ENCODE peak calls at places on chromosomes 1 and 21, in ten cellular contexts. N is H1; S is ascending aorta; M is fibroblast of lung; G is right lobe of liver; Y is psoas muscle; O is CD8-positive, alpha-beta T cell; F is HAP-1; B is cardiac muscle cell; K is CD8-positive, alpha-beta memory T cell. Z is an unnamed sample. For H3K9me3 and H3K4me1, the result is how much of the 10 kb centered on the place peaks cover.

GRCh38 chr1:6163973-6164617 is 16.0 kb downstream of the CHD5 start:
- DNase-seq in N (no peak), M (no peak), Y (no peak), B (no peak), S (no peak), K (no peak), G (no peak), O (no peak), F (no peak), Z (no peak)

GRCh38 chr1:223776075-223776814 is 63.9 kb downstream of the CAPN2 start:
- DNase-seq in B (no peak), N (no peak), S (no peak), K (peak), G (no peak), O (no peak), M (peak), Y (no peak), F (no peak), Z (no peak)

GRCh38 chr21:40793057-40793456 is 53.9 kb downstream of the DSCAM start:
- DNase-seq in M (no peak), B (no peak), Y (peak), O (no peak), F (no peak), N (no peak), G (no peak), K (no peak), S (no peak), Z (no peak)

GRCh38 chr1:20165522-20165951 is 20.4 kb upstream of the UBXN10 start:
- DNase-seq in G (no peak), K (no peak), O (no peak), B (no peak), M (peak), N (no peak), Y (no peak), F (no peak), S (no peak), Z (no peak)

GRCh38 chr1:30513396-30514136 is 209.8 kb downstream of the MATN1 start:
- DNase-seq in O (no peak), S (no peak), Y (no peak), G (no peak), K (no peak), B (no peak), N (no peak), M (no peak), F (no peak), Z (no peak)

GRCh38 chr1:89358287-89358893 is 5.5 kb upstream of the GBP6 start:
- DNase-seq in G (peak), O (peak), B (peak), K (peak), S (no peak), F (peak), Y (peak), N (peak), M (peak), Z (peak)

GRCh38 chr1:81305997-81306452 is 494.7 kb upstream of the ADGRL2 start:
- DNase-seq in B (peak), M (peak), S (no peak), K (no peak), Y (no peak), N (no peak), G (no peak), F (peak), O (no peak), Z (peak)

GRCh38 chr1:172163479-172164215 is 256.8 kb upstream of the C1orf105 start:
- DNase-seq in F (no peak), B (no peak), S (no peak), K (no peak), Y (no peak), M (peak), O (no peak), G (no peak), N (no peak), Z (no peak)

GRCh38 chr1:180168786-180169640 is 14.3 kb downstream of the QSOX1 start:
- DNase-seq in O (no peak), F (peak), K (no peak), B (peak), S (no peak), Y (peak), G (peak), M (peak), N (no peak), Z (no peak)

GRCh38 chr1:234973426-234974250 is 155.0 kb downstream of the TOMM20 start:
- DNase-seq in K (no peak), S (no peak), G (peak), M (no peak), B (no peak), F (no peak), O (no peak), Y (no peak), N (no peak), Z (no peak)

GRCh38 chr1:185696419-185697150 is 37.6 kb upstream of the HMCN1 start:
- DNase-seq in S (no peak), G (no peak), M (no peak), B (no peak), K (no peak), F (no peak), Y (no peak), N (no peak), O (no peak), Z (no peak)

GRCh38 chr1:185693654-185694053 is 40.5 kb upstream of the HMCN1 start:
- DNase-seq in O (no peak), F (no peak), G (no peak), N (no peak), Y (no peak), B (no peak), M (no peak), K (no peak), S (no peak), Z (no peak)

GRCh38 chr1:185695299-185695698 is 38.9 kb upstream of the HMCN1 start:
- DNase-seq in S (no peak), F (no peak), K (no peak), Y (no peak), M (peak), B (no peak), G (no peak), N (no peak), O (no peak), Z (no peak)

GRCh38 chr1:185690527-185690926 is 43.7 kb upstream of the HMCN1 start:
- DNase-seq in N (no peak), K (no peak), G (no peak), F (no peak), B (no peak), S (no peak), O (no peak), Y (no peak), M (no peak), Z (no peak)

DNA sequence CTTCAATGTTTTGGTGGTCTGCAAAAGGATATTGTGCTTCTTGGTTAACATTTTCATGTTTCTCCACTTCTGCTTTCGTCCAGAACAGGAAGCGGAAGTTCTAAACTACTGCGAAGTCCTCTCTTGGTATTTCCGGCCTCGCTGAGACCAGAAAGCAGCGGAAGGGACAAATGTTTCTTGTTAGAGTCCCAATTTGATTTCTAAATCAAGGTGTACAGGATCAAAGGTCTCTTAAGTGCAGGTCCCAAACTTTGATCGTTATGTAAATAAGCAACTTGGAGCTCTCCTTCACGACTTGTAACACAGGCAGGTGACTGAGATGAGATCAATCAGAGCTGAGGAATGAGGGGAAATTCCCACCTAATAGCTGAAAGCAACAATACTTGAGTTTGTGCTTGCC is 40.1 kb upstream of the HMCN1 start:
- DNase-seq in Y (no peak), N (no peak), S (no peak), K (no peak), F (no peak), B (no peak), G (peak), O (no peak), M (peak), Z (no peak)
- H3K4me3 ChIP-seq in Y (peak), N (no peak), S (peak), K (peak), F (no peak), B (no peak), G (peak), O (peak), M (no peak), Z (peak)

DNA sequence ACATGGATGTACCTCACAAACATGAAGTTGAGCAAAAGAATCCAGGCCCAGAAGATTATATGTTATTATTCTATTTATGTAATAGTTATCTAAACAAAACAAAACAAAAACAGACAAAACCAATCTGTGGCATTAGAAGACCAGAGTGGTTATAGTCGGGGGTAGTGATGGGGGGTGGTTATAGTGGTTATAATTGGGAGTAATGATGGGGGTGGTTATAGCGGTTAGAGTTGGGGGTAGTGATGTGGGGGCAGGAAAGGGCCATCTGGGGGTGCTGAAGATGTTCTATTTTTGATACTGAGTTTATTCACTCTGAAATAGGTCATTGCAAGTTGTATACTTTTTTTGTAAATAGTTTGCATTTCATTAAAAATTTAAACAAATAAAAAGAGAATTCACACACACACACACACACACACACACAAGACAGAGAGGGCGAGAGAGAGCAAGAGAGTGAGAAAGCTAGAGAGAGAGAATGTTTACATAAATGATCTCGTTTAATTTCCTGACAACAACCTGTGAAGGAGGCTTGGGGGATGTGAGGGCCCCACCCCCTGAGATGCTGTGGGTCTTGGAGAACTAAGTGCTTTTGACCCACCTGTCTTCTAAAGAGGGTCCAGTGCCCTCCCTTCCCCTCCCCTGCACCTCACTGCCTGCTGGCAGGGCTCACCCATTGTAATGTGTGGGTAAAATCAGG is 37.4 kb downstream of the RHOU start:
- DNase-seq in Y (no peak), S (no peak), M (no peak), O (no peak), G (no peak), B (no peak), N (no peak), F (no peak), K (no peak), Z (no peak)
- H3K9me3 ChIP-seq in Y (under half), S (under half), M (under half), O (under half), G (under half), B (under half), N (under half), F (under half), K (under half), Z (under half)

DNA sequence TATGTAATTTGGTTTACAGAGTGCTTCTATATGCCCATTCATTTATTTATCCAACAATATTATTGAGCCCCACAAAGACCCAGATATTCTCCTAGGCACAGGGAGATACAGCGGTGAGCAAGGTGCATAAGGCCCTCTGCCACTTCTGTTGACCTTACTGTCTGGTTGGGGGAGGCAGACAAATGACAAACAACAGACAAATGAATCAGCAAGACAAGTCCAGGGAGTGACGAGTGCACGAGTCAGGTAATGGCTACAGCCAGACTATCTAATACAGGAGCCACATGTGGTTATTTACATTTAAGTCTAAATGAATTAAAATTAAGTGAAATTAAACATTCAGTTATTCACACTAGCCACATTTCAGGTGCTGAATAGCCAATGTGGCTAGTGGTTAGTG is 22.0 kb upstream of the BCAR3 start:
- DNase-seq in F (no peak), B (no peak), S (no peak), Y (no peak), O (no peak), G (peak), N (no peak), K (no peak), M (no peak), Z (no peak)
- H3K4me1 ChIP-seq in F (under half), B (under half), S (under half), Y (under half), O (under half), G (under half), N (under half), K (under half), M (under half), Z (under half)

GRCh38 chr1:16905112-16905855 is 9.5 kb downstream of the RNU1-2 start:
- DNase-seq in Y (no peak), K (peak), B (peak), F (peak), N (no peak), G (no peak), S (no peak), O (no peak), M (peak), Z (no peak)
- H3K4me3 ChIP-seq in Y (peak), K (peak), B (peak), F (peak), N (peak), G (peak), S (peak), O (peak), M (peak), Z (peak)

DNA sequence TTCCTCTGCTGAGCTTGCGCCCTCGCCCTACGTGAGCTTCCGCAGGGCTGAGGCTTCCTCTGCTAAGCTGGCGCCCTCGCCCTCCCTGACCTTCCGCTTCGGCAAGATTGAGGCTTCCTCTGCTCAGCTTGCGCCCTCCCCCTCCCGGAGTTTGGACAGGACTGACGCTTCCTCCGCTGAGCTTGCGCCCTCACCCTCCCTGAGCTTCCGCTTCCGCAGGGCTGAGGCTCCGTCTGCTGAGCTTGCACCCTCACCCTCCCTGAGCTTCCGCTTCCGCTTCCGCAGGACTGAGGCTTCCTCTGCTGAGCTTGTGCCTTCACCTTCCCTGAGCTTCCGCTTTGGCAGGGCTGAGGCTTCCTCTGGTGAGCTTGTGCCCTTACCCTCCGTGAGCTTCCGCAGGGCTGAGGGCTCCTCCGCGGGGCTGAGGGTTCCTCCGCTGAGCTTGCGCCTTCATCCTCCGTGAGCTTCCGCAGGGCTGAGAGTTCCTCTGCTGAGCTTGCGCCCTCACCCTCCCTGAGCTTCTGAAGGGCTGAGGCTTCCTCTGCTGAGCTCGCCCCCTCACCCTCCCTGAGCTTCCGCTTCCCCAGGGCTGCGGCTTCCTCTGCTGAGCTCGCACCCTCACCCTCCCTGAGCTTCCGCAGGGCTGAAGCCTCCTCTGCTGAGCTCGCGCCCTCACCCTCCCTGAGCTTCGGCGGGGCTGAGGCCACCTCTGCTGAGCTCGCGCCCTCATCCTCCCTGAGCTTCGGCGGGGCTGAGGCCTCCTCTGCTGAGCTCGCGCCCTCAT is 753.6 kb upstream of the TPTE start:
- DNase-seq in F (no peak), G (no peak), K (no peak), M (no peak), N (no peak), Y (no peak), B (no peak), O (no peak), S (no peak), Z (no peak)
- H3K9me3 ChIP-seq in F (under half), G (under half), K (under half), M (under half), N (half or more), Y (under half), B (under half), O (under half), S (under half), Z (under half)

DNA sequence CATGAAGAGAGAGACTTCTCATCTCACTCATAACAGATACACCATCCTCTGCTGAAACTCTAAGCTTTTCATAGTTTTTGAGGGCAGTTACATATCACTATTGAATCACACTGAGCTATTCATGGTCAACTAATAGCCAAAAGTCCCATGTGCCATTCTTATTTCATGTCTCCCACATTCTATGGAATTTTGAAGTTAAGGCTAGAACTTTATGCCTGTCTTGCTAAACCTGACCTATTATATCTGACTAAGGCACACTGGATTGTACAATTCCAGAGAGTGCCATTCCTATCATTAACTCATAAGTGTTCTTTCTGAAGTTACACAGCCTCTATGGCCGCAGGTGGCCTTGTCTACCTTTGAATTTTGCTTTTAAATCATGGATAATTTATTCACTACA is 254.3 kb downstream of the PTPRC start:
- DNase-seq in S (no peak), F (no peak), B (no peak), Y (no peak), K (no peak), G (no peak), M (no peak), N (no peak), O (no peak), Z (no peak)
- H3K4me1 ChIP-seq in S (under half), F (under half), B (under half), Y (under half), K (under half), G (under half), M (under half), N (under half), O (under half), Z (under half)

GRCh38 chr1:23528245-23528978 is 2.6 kb downstream of the E2F2 start:
- DNase-seq in N (no peak), K (peak), G (peak), Y (peak), M (peak), O (peak), S (peak), B (no peak), F (peak), Z (peak)
- H3K4me3 ChIP-seq in N (no peak), K (peak), G (no peak), Y (no peak), M (peak), O (no peak), S (no peak), B (no peak), F (peak), Z (no peak)

GRCh38 chr1:3114131-3114744 is 45.2 kb downstream of the PRDM16 start:
- DNase-seq in N (no peak), B (no peak), Y (no peak), G (no peak), S (no peak), K (no peak), O (no peak), F (no peak), M (no peak), Z (no peak)
- H3K9me3 ChIP-seq in N (under half), B (under half), Y (under half), G (under half), S (under half), K (under half), O (under half), F (under half), M (under half), Z (under half)

GRCh38 chr1:226725870-226726212 is 13.2 kb downstream of the ITPKB start:
- DNase-seq in Y (no peak), B (no peak), O (no peak), K (no peak), F (no peak), S (no peak), M (no peak), N (no peak), G (no peak), Z (no peak)
- H3K4me1 ChIP-seq in Y (under half), B (under half), O (half or more), K (half or more), F (under half), S (under half), M (under half), N (under half), G (under half), Z (half or more)

Z was measured in tibial nerve.